ENCODE peak calls at places on chromosomes 16 and 17, in six cellular contexts. S is uterus, Z is A549, V is HCT116, Q is ovary, I is endothelial cell of umbilical vein. D is an unnamed sample.

GRCh38 chr16:3059723-3060242 is 5.7 kb upstream of the IL32 start:
- DNase-seq in S (no peak), Z (no peak), V (no peak), Q (no peak), I (no peak), D (no peak)

GRCh38 chr16:31508706-31509523 is 724 bp upstream of the RUSF1 start:
- DNase-seq in S (no peak), Z (peak; percentile 32), V (no peak), Q (no peak), I (no peak), D (no peak)

GRCh38 chr16:67243481-67243880 is 3.8 kb downstream of the FHOD1 start:
- DNase-seq in S (no peak), Z (no peak), V (no peak), Q (no peak), I (no peak), D (no peak)

GRCh38 chr16:88905563-88905962 is 39.1 kb upstream of the PABPN1L start:
- DNase-seq in S (no peak), Z (peak; percentile 42), V (no peak), Q (no peak), I (no peak), D (no peak)

GRCh38 chr17:82883461-82884031 is 43.7 kb upstream of the ZNF750 start:
- DNase-seq in S (no peak), Z (no peak), V (no peak), Q (no peak), I (no peak), D (no peak)

GRCh38 chr16:23537390-23537789 is 19.8 kb downstream of the EARS2 start:
- DNase-seq in S (no peak), Z (no peak), V (no peak), Q (no peak), I (no peak), D (no peak)

GRCh38 chr17:63840591-63841349 is 1.7 kb downstream of the SMARCD2 start:
- DNase-seq in S (no peak), Z (no peak), V (no peak), Q (peak; percentile 57), I (no peak), D (no peak)

GRCh38 chr16:49459953-49460735 is 86.5 kb downstream of the C16orf78 start:
- DNase-seq in S (no peak), Z (no peak), V (no peak), Q (no peak), I (no peak), D (no peak)

GRCh38 chr17:31582151-31582907 is 190.9 kb downstream of the RAB11FIP4 start:
- DNase-seq in S (peak; percentile 42), Z (no peak), V (no peak), Q (no peak), I (peak; percentile 73), D (peak; percentile 54)

GRCh38 chr16:31112711-31113419 is 4.6 kb upstream of the KAT8 start:
- DNase-seq in S (no peak), Z (no peak), V (no peak), Q (no peak), I (no peak), D (no peak)

GRCh38 chr17:35795007-35795870 is at the start of gene MMP28:
- DNase-seq in S (no peak), Z (peak; percentile 52), V (no peak), Q (no peak), I (peak; percentile 34), D (no peak)

GRCh38 chr17:63984651-63985386 is 12.1 kb upstream of the SCN4A start:
- DNase-seq in S (no peak), Z (peak; percentile 41), V (peak; percentile 64), Q (peak; percentile 57), I (peak; percentile 93), D (no peak)

DNA sequence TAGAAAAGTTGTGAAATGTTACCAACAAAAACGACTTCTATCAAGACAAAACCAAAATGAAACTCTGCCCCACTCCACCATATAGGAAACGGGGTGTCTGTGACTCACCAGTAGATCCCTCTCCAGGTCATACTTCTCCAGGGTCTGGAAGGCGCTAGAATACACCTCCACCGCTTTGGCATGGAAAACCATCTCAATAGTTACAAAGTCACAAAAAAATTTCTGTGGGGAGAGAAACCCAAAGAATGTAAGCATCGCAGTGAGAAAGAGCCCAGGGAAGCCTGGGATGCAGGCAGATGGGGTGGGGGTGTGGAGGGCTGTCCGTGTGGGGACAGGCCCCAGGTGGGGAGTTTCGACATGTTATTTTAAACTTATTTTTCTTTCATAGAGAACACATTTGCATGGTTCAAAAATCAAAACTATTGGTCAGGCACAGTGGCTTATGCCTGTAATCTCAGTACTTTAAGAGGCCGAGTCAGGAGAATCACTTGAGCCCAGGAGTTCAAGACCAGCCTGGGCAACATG is 10.1 kb downstream of the CIBAR2 start:
- DNase-seq in S (no peak), Z (no peak), V (no peak), Q (no peak), I (no peak), D (no peak)
- TF ChIP-seq CTCF in S (no peak), Z (no peak), V (no peak), Q (no peak), I (no peak), D (no peak)

GRCh38 chr16:65641693-65642289 is 519.9 kb upstream of the CDH11 start:
- DNase-seq in S (no peak), Z (no peak), V (no peak), Q (no peak), I (no peak), D (no peak)

GRCh38 chr16:65644821-65645220 is 523.0 kb upstream of the CDH11 start:
- DNase-seq in S (no peak), Z (no peak), V (no peak), Q (no peak), I (no peak), D (no peak)

GRCh38 chr16:65641049-65641448 is 519.2 kb upstream of the CDH11 start:
- DNase-seq in S (no peak), Z (no peak), V (no peak), Q (no peak), I (no peak), D (no peak)
- H3K4me3 ChIP-seq in S (no peak overlapping the region), Z (no peak overlapping the region), V (no peak overlapping the region), Q (no peak overlapping the region), I (no peak overlapping the region), D (no peak overlapping the region)

GRCh38 chr17:39194985-39195524 is 2.4 kb downstream of the CACNB1 start:
- DNase-seq in S (no peak), Z (no peak), V (no peak), Q (no peak), I (no peak), D (no peak)

GRCh38 chr17:39195568-39196160 is 1.8 kb downstream of the CACNB1 start:
- DNase-seq in S (no peak), Z (no peak), V (no peak), Q (no peak), I (no peak), D (no peak)

GRCh38 chr17:39193346-39193745 is 4.1 kb downstream of the CACNB1 start:
- DNase-seq in S (no peak), Z (no peak), V (no peak), Q (no peak), I (no peak), D (no peak)

GRCh38 chr17:39192901-39193300 is 4.6 kb downstream of the CACNB1 start:
- DNase-seq in S (no peak), Z (no peak), V (no peak), Q (no peak), I (no peak), D (no peak)

DNA sequence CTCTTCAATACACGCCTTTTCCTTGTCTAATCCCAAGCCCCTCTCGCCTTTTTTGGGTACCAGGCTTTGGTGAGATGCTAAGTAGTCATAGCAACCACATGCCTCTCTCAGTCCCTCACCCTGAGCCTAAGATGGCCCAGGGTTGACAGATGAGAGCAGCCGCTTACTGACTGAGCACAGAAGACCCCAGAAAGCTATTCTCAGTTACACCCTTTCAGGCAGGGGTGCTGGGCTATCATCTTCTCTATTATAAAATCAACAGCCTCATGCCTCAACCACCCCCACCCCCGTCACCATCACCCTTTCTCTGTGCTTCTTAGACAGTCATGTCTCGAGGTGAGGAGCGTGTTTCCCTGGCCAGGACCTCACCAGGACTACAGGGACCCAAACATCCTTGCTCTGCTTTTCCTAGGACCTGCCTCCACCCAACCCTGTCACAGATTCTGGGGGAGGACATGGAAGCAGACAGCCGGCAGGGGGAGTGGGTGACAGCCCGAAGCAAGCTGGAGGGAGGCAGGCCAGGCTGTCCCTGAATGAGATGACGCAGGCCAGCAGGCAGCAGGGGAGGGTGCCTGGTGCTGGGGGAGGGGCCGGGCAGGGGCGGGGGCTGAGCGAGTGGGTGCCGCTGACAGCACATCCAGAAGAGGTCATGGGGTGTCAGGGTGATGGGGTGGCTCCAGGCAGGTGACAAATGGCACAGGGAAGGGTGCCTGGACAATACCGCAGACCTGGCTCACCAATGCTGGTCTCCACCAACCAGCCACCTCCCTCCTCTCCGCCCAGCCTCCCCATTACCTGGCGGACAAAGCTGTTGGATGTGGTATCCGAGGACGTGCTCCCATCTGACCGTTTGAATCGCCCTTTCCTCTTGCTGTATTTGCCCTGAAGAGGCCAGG is 3.1 kb downstream of the CACNB1 start:
- DNase-seq in S (peak; percentile 65), Z (peak; percentile 73), V (no peak), Q (no peak), I (no peak), D (no peak)
- TF ChIP-seq POLR2A in S (no peak), Z (no peak), V (no peak), Q (no peak), I (no peak), D (no peak)

GRCh38 chr17:80292557-80292956 is 31.9 kb downstream of the RNF213 start:
- DNase-seq in S (no peak), Z (no peak), V (no peak), Q (no peak), I (no peak), D (no peak)
- TF ChIP-seq CTCF in S (no peak), Z (peak; percentile 9), V (no peak), Q (no peak), I (no peak), D (no peak)

DNA sequence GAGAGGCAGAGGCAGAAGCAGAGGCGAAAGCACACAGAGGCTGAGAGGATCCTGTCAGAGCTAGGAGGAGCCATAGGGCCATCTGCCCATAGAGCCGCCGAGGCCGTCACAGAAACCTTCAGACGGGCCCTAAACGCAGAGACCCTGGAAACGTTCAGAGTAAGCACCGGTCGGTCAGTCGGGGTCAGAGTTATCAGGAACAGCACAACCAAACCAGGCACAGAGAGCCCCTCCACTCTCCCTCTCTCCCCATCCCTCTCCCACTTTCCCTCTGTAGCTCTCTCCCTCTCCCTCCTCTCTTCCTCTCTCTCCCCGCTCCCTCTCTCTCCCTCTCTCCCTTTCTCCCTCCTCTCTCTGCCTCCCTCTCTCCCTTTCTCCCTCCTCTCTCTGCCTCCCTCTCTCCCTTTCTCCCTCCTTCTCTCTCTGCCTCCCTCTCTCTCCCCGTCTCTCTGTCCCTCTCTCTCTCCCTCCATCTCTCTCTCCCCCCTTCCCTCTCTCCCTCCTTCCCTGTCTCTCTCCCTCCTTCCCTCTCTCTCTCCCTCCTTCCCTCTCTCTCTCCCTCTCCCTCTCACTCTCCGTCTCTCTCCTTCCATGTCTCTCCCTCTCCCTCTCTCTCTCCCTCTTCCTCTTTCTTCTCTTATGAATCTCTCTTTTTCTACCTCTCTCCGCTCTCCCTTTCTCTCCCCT is 138.9 kb downstream of the C16orf95 start:
- DNase-seq in S (no peak), Z (no peak), V (no peak), Q (peak; percentile 50), I (peak; percentile 65), D (no peak)
- H3K4me3 ChIP-seq in S (no peak overlapping the region), Z (no peak overlapping the region), V (no peak overlapping the region), Q (no peak overlapping the region), I (no peak overlapping the region), D (no peak overlapping the region)

GRCh38 chr16:1335211-1335971 is 1.9 kb downstream of the BAIAP3 start:
- DNase-seq in S (no peak), Z (no peak), V (no peak), Q (no peak), I (no peak), D (no peak)
- TF ChIP-seq POLR2A in S (no peak), Z (no peak), V (no peak), Q (no peak), I (no peak), D (no peak)

D was measured in breast epithelium.